ENCODE peak calls at places on chromosomes 13 and 19, in nine cellular contexts. W, Q, E, S, R, O, C, A and U are unnamed samples.
A peak's percentile ranks its signal among the peaks of the same experiment; 100 is the strongest.

GRCh38 chr13:40596484-40596883 is 70.0 kb downstream of the FOXO1 start:
- DNase-seq in Q (no peak), O (no peak), W (no peak), S (no peak), A (no peak), E (no peak), C (no peak), R (no peak), U (no peak)

GRCh38 chr13:50080158-50080855 is 65.1 kb downstream of the KCNRG start:
- DNase-seq in W (peak; percentile 53), S (no peak), C (no peak), O (peak; percentile 44), Q (no peak), R (peak; percentile 36), A (no peak), E (no peak), U (peak; percentile 59)

GRCh38 chr13:92074658-92075057 is 676.2 kb downstream of the GPC5 start:
- DNase-seq in E (peak; percentile 16), Q (no peak), C (no peak), A (no peak), O (no peak), S (peak; percentile 6), R (peak; percentile 43), W (peak; percentile 55), U (peak; percentile 35)

GRCh38 chr13:87129602-87130300 is 541.4 kb upstream of the SLITRK5 start:
- DNase-seq in O (peak; percentile 39), C (no peak), W (no peak), E (no peak), R (no peak), S (no peak), A (no peak), Q (no peak), U (peak; percentile 78)

GRCh38 chr13:87147076-87147475 is 524.1 kb upstream of the SLITRK5 start:
- DNase-seq in E (no peak), R (no peak), Q (no peak), W (no peak), C (no peak), A (no peak), O (peak; percentile 61), S (no peak), U (peak; percentile 46)

GRCh38 chr19:18306209-18306902 is 16.5 kb downstream of the LSM4 start:
- DNase-seq in S (peak; percentile 24), Q (no peak), W (peak; percentile 38), A (no peak), O (no peak), C (no peak), R (no peak), E (no peak), U (no peak)

GRCh38 chr13:54934121-54934520 is 1905.5 kb downstream of the OLFM4 start:
- DNase-seq in Q (no peak), E (no peak), R (no peak), W (no peak), C (no peak), S (no peak), A (no peak), O (no peak), U (no peak)

GRCh38 chr13:69720278-69720983 is 387.2 kb upstream of the ATXN8OS start:
- DNase-seq in W (no peak), S (no peak), Q (no peak), O (no peak), A (no peak), E (no peak), C (no peak), R (no peak), U (no peak)

GRCh38 chr13:50780201-50781015 is 63.1 kb downstream of the DLEU7 start:
- DNase-seq in Q (no peak), R (no peak), S (no peak), W (peak; percentile 55), O (peak; percentile 33), C (no peak), E (no peak), A (no peak), U (no peak)

GRCh38 chr13:50309200-50309848 is 294.1 kb downstream of the KCNRG start:
- DNase-seq in A (no peak), O (no peak), C (no peak), R (no peak), Q (no peak), E (no peak), W (no peak), S (no peak), U (no peak)

GRCh38 chr13:110070511-110071120 is 236.3 kb downstream of the COL4A1 start:
- DNase-seq in Q (no peak), S (no peak), E (no peak), R (no peak), W (no peak), O (peak; percentile 87), C (no peak), A (no peak), U (peak; percentile 90)

GRCh38 chr13:34357435-34358232 is 539.7 kb downstream of the RFC3 start:
- DNase-seq in C (no peak), E (no peak), O (peak; percentile 84), R (no peak), A (no peak), S (no peak), W (peak; percentile 50), Q (no peak), U (peak; percentile 69)

GRCh38 chr19:10625003-10625761 is at the start of gene SLC44A2:
- DNase-seq in E (peak; percentile 91), C (no peak), W (peak; percentile 93), S (peak; percentile 29), A (no peak), Q (no peak), O (peak; percentile 6), R (peak; percentile 91), U (peak; percentile 71)

GRCh38 chr19:1276620-1277007 is 1.3 kb downstream of the FAM174C start:
- DNase-seq in W (no peak), Q (no peak), R (no peak), A (no peak), E (no peak), S (no peak), O (no peak), C (no peak), U (no peak)

GRCh38 chr19:18576383-18576782 is 4.7 kb downstream of the UBA52 start:
- DNase-seq in R (no peak), A (no peak), S (no peak), W (no peak), C (no peak), Q (no peak), E (no peak), O (no peak), U (no peak)

GRCh38 chr13:110126391-110126961 is 180.5 kb downstream of the COL4A1 start:
- DNase-seq in A (no peak), R (peak; percentile 70), S (no peak), W (peak; percentile 87), O (peak; percentile 99), Q (no peak), E (no peak), C (no peak), U (peak; percentile 97)

DNA sequence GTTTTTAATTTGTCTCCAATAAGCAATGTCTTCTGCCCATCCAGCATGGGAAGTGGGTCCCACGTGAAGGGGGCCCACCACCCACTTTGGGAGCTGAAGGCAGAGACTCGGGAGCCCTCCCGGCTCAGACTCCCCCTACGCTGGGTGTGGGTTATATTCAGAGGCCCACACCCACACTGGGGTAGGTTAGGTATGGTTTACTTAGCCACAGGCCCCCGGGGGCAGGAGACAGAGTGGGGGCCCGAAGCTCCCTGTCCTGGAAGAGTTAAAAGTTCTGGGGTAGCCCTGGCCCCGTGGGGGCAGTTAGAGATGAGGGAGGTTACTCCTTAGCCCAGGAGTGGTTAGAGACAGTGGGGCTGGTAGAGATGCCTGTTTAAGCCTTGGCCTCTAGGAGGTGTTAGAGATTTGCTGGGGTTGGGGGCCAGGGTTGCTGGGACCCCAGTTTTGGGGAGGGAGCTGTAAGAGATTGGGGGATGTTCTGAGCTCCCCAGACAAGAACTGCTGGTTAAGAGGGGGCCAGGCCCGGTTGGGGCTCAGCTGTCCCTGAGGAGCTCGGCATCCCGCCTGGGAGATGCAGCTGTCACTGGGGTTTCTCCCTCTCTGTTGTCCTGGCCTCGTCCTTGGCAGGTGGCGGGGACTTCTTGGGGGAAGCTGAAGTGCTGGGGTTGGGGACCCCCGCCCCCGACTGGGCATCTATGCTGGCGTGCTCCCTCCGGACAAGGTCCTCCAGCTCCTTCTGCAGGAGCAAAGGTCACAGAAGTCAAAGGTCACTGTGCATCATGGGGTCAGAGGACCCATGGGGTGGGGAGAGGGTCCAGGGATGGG is 712 bp upstream of the RINL start:
- DNase-seq in C (no peak), O (no peak), Q (no peak), S (peak; percentile 50), A (no peak), W (no peak), R (no peak), E (no peak), U (no peak)
- TF ChIP-seq CTCF in C (no peak), O (no peak), Q (no peak), S (no peak), A (no peak), W (peak; percentile 32), R (no peak), E (no peak), U (peak; percentile 15)

DNA sequence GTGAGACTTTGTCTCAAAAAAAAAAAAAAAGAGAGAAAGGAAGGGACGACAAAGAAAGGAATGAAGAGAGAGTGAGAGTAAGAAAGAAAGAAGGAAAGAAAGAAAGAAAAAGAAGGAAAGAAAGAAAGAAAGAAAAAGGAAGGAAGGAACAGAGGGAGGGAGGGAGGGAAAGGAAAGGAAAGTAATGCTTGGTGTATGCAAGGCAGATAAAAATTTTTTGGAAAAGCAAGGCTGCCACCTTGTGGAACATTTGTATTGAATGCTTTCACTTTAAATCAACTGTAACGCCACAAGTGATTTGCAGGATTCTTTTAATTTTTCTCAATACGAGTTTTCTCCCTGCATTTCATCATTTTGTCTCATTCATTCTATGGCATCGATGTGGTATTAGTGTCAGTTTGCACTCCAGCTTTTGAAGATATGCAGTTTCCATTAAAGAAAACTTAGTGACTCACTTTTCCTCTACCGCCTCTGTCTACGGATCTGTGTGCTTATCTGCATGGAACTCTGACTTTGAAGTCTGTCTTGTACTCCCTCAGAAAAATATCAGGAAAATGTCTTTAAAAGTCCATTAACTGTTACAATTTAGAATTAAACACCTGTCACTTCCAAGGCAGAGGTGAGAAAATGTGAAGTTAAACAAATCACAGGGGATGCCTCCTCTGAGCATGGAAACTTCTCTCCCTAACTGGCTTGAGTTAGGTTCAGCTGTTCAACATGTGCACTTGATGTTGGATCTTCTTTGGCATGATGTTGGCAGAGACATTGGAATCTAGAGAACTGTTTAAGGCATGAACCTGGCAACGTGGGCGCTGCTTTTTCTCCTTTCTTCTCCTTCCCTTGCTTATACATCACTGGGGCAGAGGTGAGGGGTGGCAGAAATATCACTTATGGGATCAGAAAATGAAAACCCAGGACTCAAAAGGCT is 20.0 kb upstream of the ZDHHC20 start:
- DNase-seq in R (peak; percentile 79), E (no peak), Q (no peak), S (peak; percentile 66), O (peak; percentile 53), C (peak; percentile 52), A (peak; percentile 49), W (no peak), U (peak; percentile 88)
- TF ChIP-seq CTCF in R (peak; percentile 44), E (peak; percentile 53), Q (peak; percentile 55), S (peak; percentile 36), O (peak; percentile 47), C (peak; percentile 56), A (peak; percentile 68), W (peak; percentile 86), U (peak; percentile 59)

GRCh38 chr13:31913459-31913858 is 118.1 kb upstream of the FRY start:
- DNase-seq in E (no peak), W (no peak), Q (no peak), R (no peak), A (no peak), C (no peak), O (no peak), S (no peak), U (no peak)
- TF ChIP-seq CTCF in E (no peak), W (no peak), Q (no peak), R (no peak), A (no peak), C (no peak), O (no peak), S (no peak), U (no peak)

GRCh38 chr19:30132312-30133075 is 190.5 kb downstream of the URI1 start:
- DNase-seq in O (no peak), W (peak; percentile 63), Q (no peak), E (no peak), C (no peak), A (no peak), R (no peak), S (no peak), U (no peak)
- TF ChIP-seq CTCF in O (no peak), W (peak; percentile 65), Q (no peak), E (peak; percentile 2), C (no peak), A (no peak), R (no peak), S (no peak), U (no peak)